ENCODE peak calls at places on chromosome 16, in five cellular contexts. P, S, N, R and D are unnamed samples. For H3K27me3 and H3K4me1, the result is how much of the 10 kb centered on the place peaks cover.

GRCh38 chr16:2490190-2491105 is 15.5 kb downstream of the TBC1D24 start:
- DNase-seq in P (no peak), S (no peak), N (no peak), R (no peak), D (peak)

GRCh38 chr16:15879255-15879804 is 9.1 kb downstream of the CEP20 start:
- DNase-seq in P (no peak), S (no peak), N (no peak), R (no peak), D (no peak)

GRCh38 chr16:64627781-64628180 is 494.1 kb downstream of the CDH11 start:
- DNase-seq in P (peak), S (no peak), N (peak), R (no peak), D (no peak)

GRCh38 chr16:58462997-58463891 is 36.7 kb upstream of the NDRG4 start:
- DNase-seq in P (peak), S (no peak), N (peak), R (no peak), D (no peak)

GRCh38 chr16:9797306-9797705 is 384.9 kb downstream of the GRIN2A start:
- DNase-seq in P (peak), S (no peak), N (peak), R (no peak), D (no peak)

GRCh38 chr16:27169511-27170071 is 33.7 kb upstream of the KDM8 start:
- DNase-seq in P (no peak), S (no peak), N (no peak), R (no peak), D (peak)

GRCh38 chr16:85650864-85651811 is 37.6 kb downstream of the GINS2 start:
- DNase-seq in P (peak), S (peak), N (peak), R (peak), D (peak)

GRCh38 chr16:65772134-65772732 is 594.3 kb upstream of the CDH5 start:
- DNase-seq in P (no peak), S (no peak), N (no peak), R (no peak), D (no peak)

GRCh38 chr16:20904507-20905079 is 4.0 kb downstream of the LYRM1 start:
- DNase-seq in P (no peak), S (no peak), N (no peak), R (no peak), D (no peak)

GRCh38 chr16:26648851-26649250 is 417.9 kb upstream of the C16orf82 start:
- DNase-seq in P (no peak), S (no peak), N (no peak), R (no peak), D (no peak)

GRCh38 chr16:69839240-69839688 is 77.1 kb downstream of the WWP2 start:
- DNase-seq in P (no peak), S (no peak), N (no peak), R (no peak), D (no peak)

GRCh38 chr16:89560413-89561194 is at the start of gene RPL13:
- DNase-seq in P (peak), S (peak), N (peak), R (peak), D (peak)

GRCh38 chr16:61366006-61366405 is 670.2 kb downstream of the CDH8 start:
- DNase-seq in P (no peak), S (no peak), N (no peak), R (no peak), D (no peak)

GRCh38 chr16:74667215-74667765 is 613 bp upstream of the RFWD3 start:
- DNase-seq in P (no peak), S (peak), N (peak), R (peak), D (no peak)

GRCh38 chr16:75385507-75386152 is 47.7 kb downstream of the CFDP1 start:
- DNase-seq in P (no peak), S (no peak), N (peak), R (no peak), D (peak)

GRCh38 chr16:54287758-54288591 is 1.4 kb upstream of the IRX3 start:
- DNase-seq in P (peak), S (no peak), N (peak), R (no peak), D (no peak)

GRCh38 chr16:66359012-66359411 is 7.5 kb upstream of the CDH5 start:
- DNase-seq in P (no peak), S (no peak), N (no peak), R (no peak), D (no peak)

GRCh38 chr16:49698931-49699715 is 156.8 kb downstream of the ZNF423 start:
- DNase-seq in P (peak), S (peak), N (peak), R (no peak), D (peak)

GRCh38 chr16:3564130-3564888 is 12.9 kb downstream of the NLRC3 start:
- DNase-seq in P (no peak), S (no peak), N (no peak), R (no peak), D (no peak)

GRCh38 chr16:66199189-66199588 is 167.3 kb upstream of the CDH5 start:
- DNase-seq in P (no peak), S (no peak), N (no peak), R (no peak), D (no peak)

GRCh38 chr16:11560701-11561439 is 25.8 kb downstream of the LITAF start:
- DNase-seq in P (no peak), S (peak), N (peak), R (no peak), D (no peak)

GRCh38 chr16:8946544-8946943 is 17.2 kb downstream of the USP7 start:
- DNase-seq in P (no peak), S (no peak), N (no peak), R (no peak), D (no peak)

GRCh38 chr16:68636818-68637217 is 8.3 kb upstream of the CDH3 start:
- DNase-seq in P (no peak), S (no peak), N (no peak), R (no peak), D (no peak)

GRCh38 chr16:25747160-25747758 is 55.5 kb downstream of the HS3ST4 start:
- DNase-seq in P (no peak), S (no peak), N (no peak), R (no peak), D (peak)

GRCh38 chr16:17347624-17348023 is 123.1 kb downstream of the XYLT1 start:
- DNase-seq in P (peak), S (no peak), N (peak), R (no peak), D (no peak)

GRCh38 chr16:54688339-54688738 is 242.3 kb upstream of the IRX5 start:
- DNase-seq in P (no peak), S (no peak), N (no peak), R (no peak), D (no peak)

GRCh38 chr16:20743591-20743990 is 2.0 kb upstream of the THUMPD1 start:
- DNase-seq in P (no peak), S (no peak), N (no peak), R (no peak), D (no peak)

GRCh38 chr16:4364196-4365013 is 7.2 kb upstream of the VASN start:
- DNase-seq in P (no peak), S (no peak), N (no peak), R (no peak), D (no peak)

GRCh38 chr16:58022601-58023371 is 2.8 kb upstream of the MMP15 start:
- DNase-seq in P (peak), S (peak), N (peak), R (peak), D (peak)

GRCh38 chr16:84618428-84619102 is 687 bp upstream of the COTL1 start:
- DNase-seq in P (peak), S (peak), N (no peak), R (peak), D (peak)

GRCh38 chr16:76464973-76465620 is 187.9 kb downstream of the CNTNAP4 start:
- DNase-seq in P (no peak), S (no peak), N (no peak), R (no peak), D (no peak)

GRCh38 chr16:26111900-26112299 is 420.1 kb downstream of the HS3ST4 start:
- DNase-seq in P (no peak), S (no peak), N (no peak), R (no peak), D (no peak)

GRCh38 chr16:49947907-49948678 is 76.9 kb upstream of the CNEP1R1 start:
- DNase-seq in P (no peak), S (no peak), N (no peak), R (no peak), D (no peak)

GRCh38 chr16:19153876-19154275 is 14.2 kb upstream of the SYT17 start:
- DNase-seq in P (no peak), S (no peak), N (no peak), R (no peak), D (peak)

GRCh38 chr16:74573622-74574021 is 33.3 kb downstream of the GLG1 start:
- DNase-seq in P (no peak), S (no peak), N (no peak), R (no peak), D (peak)

GRCh38 chr16:7835032-7835431 is 502.4 kb downstream of the RBFOX1 start:
- DNase-seq in P (no peak), S (no peak), N (no peak), R (no peak), D (no peak)

GRCh38 chr16:89410794-89411309 is 79.5 kb downstream of the ANKRD11 start:
- DNase-seq in P (peak), S (no peak), N (peak), R (peak), D (peak)

GRCh38 chr16:709651-710499 is 4.3 kb upstream of the FBXL16 start:
- DNase-seq in P (peak), S (no peak), N (peak), R (no peak), D (peak)
- H3K4me3 ChIP-seq in P (no peak), S (no peak), N (no peak), R (no peak), D (no peak)

GRCh38 chr16:73042807-73043206 is 5.1 kb downstream of the ZFHX3 start:
- DNase-seq in P (no peak), S (no peak), N (no peak), R (no peak), D (no peak)
- H3K27me3 ChIP-seq in P (under half), S (under half), N (under half), R (under half), D (under half)

DNA sequence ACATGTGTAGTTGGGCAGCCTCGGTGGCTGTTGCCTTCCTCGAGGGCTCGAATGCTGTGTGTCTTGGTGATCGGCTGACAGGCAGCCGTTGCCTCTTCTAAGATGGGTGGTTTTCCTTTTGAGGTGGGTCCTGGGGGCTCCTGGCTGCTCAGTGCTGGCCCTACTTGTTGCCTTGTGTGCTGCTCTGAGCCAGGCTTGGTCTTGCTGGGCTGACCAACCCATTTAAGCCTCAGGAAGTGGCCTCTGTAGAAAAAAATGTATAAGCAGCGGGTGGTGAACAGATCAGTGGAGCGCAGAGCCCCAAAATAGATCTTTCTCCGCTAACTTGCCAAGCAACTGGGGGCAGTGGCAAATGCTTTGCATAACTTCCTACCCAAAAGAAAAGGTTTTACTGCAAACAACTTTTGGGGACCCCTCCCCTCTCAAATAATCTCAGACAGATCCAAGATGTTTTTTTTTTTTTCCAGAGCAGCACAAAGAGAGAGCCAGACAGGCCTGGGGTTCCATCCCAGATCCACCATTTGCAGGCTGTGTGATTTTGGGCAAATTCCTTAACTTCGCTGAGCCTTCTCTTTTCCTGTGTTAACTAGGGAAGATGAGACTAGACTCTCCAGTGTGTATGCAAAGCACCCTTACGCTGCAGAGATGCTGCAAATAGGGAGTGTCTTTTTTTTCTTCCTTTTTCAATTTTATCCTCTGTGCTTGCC is 42.5 kb downstream of the PLCG2 start:
- DNase-seq in P (no peak), S (no peak), N (no peak), R (no peak), D (no peak)
- H3K4me1 ChIP-seq in P (under half), S (under half), N (under half), R (under half), D (under half)

GRCh38 chr16:87353613-87354012 is 30.0 kb downstream of the FBXO31 start:
- DNase-seq in P (no peak), S (no peak), N (no peak), R (no peak), D (no peak)

GRCh38 chr16:87352818-87353217 is 30.8 kb downstream of the FBXO31 start:
- DNase-seq in P (no peak), S (no peak), N (no peak), R (no peak), D (no peak)

GRCh38 chr16:87350031-87350430 is 32.8 kb upstream of the C16orf95 start:
- DNase-seq in P (no peak), S (no peak), N (no peak), R (no peak), D (no peak)

GRCh38 chr16:87350681-87351319 is 32.8 kb downstream of the FBXO31 start:
- DNase-seq in P (no peak), S (no peak), N (no peak), R (no peak), D (no peak)

GRCh38 chr16:87351320-87351698 is 32.3 kb downstream of the FBXO31 start:
- DNase-seq in P (no peak), S (no peak), N (no peak), R (no peak), D (peak)
- H3K4me3 ChIP-seq in P (no peak), S (no peak), N (no peak), R (no peak), D (no peak)

GRCh38 chr16:82092711-82093110 is 57.7 kb downstream of the HSD17B2 start:
- DNase-seq in P (no peak), S (no peak), N (no peak), R (no peak), D (no peak)

GRCh38 chr16:82093901-82094300 is 58.8 kb downstream of the HSD17B2 start:
- DNase-seq in P (no peak), S (no peak), N (no peak), R (no peak), D (no peak)

GRCh38 chr16:82091225-82091624 is 56.2 kb downstream of the HSD17B2 start:
- DNase-seq in P (no peak), S (no peak), N (no peak), R (no peak), D (no peak)

GRCh38 chr16:82096641-82097040 is 61.6 kb downstream of the HSD17B2 start:
- DNase-seq in P (no peak), S (no peak), N (no peak), R (no peak), D (no peak)

GRCh38 chr16:82094942-82095540 is 60.0 kb downstream of the HSD17B2 start:
- DNase-seq in P (no peak), S (peak), N (no peak), R (no peak), D (no peak)
- H3K27me3 ChIP-seq in P (under half), S (under half), N (under half), R (under half), D (under half)

DNA sequence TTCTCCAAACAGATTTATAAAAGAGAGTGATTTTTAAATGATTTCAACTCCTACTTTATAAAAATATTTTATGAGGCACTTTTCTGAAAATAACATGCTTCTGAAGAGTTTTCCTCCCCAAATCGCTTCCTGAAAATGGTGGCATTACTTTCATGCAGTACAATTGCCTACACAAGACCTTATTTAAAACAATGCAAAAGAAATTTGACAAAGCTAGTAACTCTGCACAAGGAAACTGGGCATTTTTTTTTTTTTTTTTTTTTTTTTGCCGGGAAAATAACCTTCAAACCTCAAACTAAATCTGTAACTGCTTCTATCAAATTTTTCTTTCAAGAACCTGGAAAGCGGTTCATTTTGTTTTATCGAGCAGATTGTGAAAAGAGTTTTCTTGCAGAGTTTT is 290.3 kb upstream of the SALL1 start:
- DNase-seq in P (no peak), S (no peak), N (no peak), R (no peak), D (no peak)
- H3K4me1 ChIP-seq in P (under half), S (under half), N (under half), R (under half), D (under half)

GRCh38 chr16:996672-997071 is 15.1 kb downstream of the SOX8 start:
- DNase-seq in P (no peak), S (no peak), N (no peak), R (no peak), D (no peak)

GRCh38 chr16:998615-999014 is 17.0 kb downstream of the SOX8 start:
- DNase-seq in P (no peak), S (no peak), N (no peak), R (no peak), D (no peak)

GRCh38 chr16:995783-996182 is 14.2 kb downstream of the SOX8 start:
- DNase-seq in P (no peak), S (no peak), N (no peak), R (no peak), D (no peak)

GRCh38 chr16:998211-998610 is 16.6 kb downstream of the SOX8 start:
- DNase-seq in P (no peak), S (no peak), N (no peak), R (no peak), D (no peak)

GRCh38 chr16:997440-998051 is 16.0 kb downstream of the SOX8 start:
- DNase-seq in P (peak), S (no peak), N (peak), R (peak), D (peak)
- H3K4me3 ChIP-seq in P (peak), S (no peak), N (peak), R (no peak), D (peak)

DNA sequence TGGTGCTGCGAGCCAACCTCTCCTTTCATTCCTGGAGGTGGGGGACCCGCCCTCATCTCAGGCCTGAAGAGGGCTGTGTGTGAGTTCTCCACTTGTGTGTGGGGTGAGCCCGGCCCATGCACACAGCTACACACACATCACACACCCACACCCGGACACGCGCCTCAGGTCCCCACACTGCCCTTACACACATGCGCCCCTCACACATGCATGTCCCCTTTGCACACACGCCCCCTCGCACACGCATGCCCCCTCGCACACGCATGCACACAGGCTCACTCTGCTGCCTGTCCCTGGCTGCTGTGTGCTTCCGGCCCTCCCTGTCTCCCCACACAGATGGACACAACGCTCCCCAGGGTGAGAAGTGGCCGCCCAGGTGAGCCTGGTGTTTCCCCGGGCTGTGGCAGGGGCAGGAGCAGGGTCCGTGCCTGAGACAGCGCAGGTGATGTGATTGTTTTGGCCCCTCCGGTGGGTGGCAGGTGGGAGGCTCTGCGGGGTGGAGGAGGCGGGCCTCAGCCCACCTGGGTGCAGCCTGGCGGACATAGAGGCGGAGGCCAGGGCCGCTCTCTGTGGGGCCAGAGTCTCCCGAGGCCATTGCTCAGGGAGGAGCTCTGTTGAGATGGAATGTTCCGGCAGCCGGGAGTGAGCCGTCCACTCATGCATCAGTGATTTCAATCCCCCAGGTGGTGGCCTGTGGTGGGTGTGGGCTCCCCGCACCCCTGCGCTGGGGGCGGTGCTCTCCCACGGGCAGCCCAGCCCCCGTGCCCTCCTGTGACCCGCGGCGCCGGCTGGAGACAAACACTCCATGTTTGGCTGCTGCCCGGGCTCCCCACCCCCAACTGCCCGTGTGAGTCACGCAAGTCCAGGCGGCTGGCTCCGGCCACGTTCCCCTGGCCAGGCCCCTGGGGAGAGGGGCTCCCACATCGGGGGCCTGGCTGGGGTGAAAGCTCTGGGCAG is 29.1 kb downstream of the CACNA1H start:
- DNase-seq in P (peak), S (peak), N (peak), R (peak), D (peak)
- H3K27me3 ChIP-seq in P (under half), S (under half), N (under half), R (under half), D (under half)

GRCh38 chr16:81528258-81528657 is 83.7 kb downstream of the CMIP start:
- DNase-seq in P (no peak), S (no peak), N (no peak), R (no peak), D (no peak)

GRCh38 chr16:81532491-81533174 is 88.0 kb downstream of the CMIP start:
- DNase-seq in P (no peak), S (no peak), N (no peak), R (peak), D (no peak)

GRCh38 chr16:81531415-81531814 is 86.8 kb downstream of the CMIP start:
- DNase-seq in P (no peak), S (no peak), N (no peak), R (no peak), D (no peak)

GRCh38 chr16:81530814-81531213 is 86.2 kb downstream of the CMIP start:
- DNase-seq in P (no peak), S (no peak), N (no peak), R (no peak), D (no peak)

DNA sequence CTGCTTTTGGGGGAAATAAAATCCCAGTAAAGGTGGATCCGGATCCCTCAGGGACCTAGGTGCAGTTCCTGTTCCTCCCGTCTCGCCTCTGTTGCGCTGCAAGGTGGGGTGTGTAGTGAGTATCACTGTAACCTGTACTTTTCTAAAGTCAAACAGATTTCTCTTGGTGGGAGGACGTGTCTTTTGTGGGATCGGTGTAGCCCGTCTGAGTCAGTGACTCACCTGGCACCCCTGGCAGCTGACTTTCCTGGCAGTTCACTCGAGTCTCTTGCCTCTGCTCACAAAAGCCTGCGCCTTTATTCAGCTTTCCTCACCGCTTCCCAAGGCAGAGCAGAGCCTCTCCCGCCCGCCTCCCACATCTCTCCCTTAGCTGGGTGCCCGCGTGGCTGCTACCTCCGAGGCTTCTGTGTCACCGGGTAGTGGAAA is 85.7 kb downstream of the CMIP start:
- DNase-seq in P (no peak), S (no peak), N (no peak), R (no peak), D (no peak)
- H3K4me1 ChIP-seq in P (under half), S (under half), N (under half), R (under half), D (under half)